ENCODE peak calls at places on chromosomes 5 and 9, in four cellular contexts. A is thoracic aorta, E is Caco-2, P is fibroblast of the aortic adventitia. L is an unnamed sample.

GRCh38 chr5:126376443-126376842 is 46.8 kb upstream of the GRAMD2B start:
- DNase-seq in A (no peak), E (no peak), P (peak; percentile 36), L (no peak)

GRCh38 chr9:87336914-87337333 is 160.7 kb upstream of the DAPK1 start:
- DNase-seq in A (no peak), E (peak; percentile 48), P (peak; percentile 92), L (peak; percentile 83)

GRCh38 chr5:122332589-122333555 is 20.8 kb downstream of the SNCAIP start:
- DNase-seq in A (no peak), E (peak; percentile 69), P (no peak), L (no peak)

GRCh38 chr5:170067152-170067551 is 38.5 kb upstream of the FOXI1 start:
- DNase-seq in A (no peak), E (no peak), P (no peak), L (no peak)

GRCh38 chr5:123845356-123846100 is 333.6 kb downstream of the CSNK1G3 start:
- DNase-seq in A (no peak), E (no peak), P (no peak), L (no peak)

GRCh38 chr9:136003356-136004218 is 42.4 kb upstream of the UBAC1 start:
- DNase-seq in A (no peak), E (no peak), P (no peak), L (no peak)

GRCh38 chr9:117783828-117784227 is 79.6 kb downstream of the TLR4 start:
- DNase-seq in A (no peak), E (no peak), P (no peak), L (peak; percentile 10)

GRCh38 chr9:2785060-2785459 is 58.8 kb downstream of the PUM3 start:
- DNase-seq in A (no peak), E (no peak), P (peak; percentile 27), L (no peak)

GRCh38 chr5:1818784-1819183 is 17.6 kb downstream of the NDUFS6 start:
- DNase-seq in A (no peak), E (no peak), P (no peak), L (no peak)

GRCh38 chr5:172616730-172617129 is 24.3 kb upstream of the NEURL1B start:
- DNase-seq in A (no peak), E (no peak), P (peak; percentile 34), L (no peak)

GRCh38 chr5:50325237-50325832 is 115.8 kb downstream of the EMB start:
- DNase-seq in A (no peak), E (no peak), P (peak; percentile 59), L (no peak)

DNA sequence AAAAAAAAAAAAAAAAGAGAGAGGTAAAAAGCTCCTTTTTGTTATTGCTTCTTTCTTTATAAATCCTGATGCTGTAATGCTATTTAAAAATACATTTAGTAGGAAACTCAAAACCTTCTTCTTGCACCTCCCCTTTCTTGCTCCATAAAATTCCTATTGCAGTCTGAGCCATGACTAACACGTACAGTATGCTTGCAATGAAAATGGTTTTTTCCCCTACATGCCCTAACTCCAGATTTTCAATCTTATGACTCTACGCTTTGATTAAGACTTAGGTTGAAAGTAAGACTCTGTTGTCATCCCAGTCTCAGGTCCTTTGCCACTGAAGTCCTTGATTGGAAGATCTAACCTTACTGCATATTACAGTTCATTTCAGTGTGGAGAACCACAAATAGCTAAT is 23.9 kb downstream of the FGF10 start:
- DNase-seq in A (no peak), E (no peak), P (peak; percentile 7), L (peak; percentile 1)
- TF ChIP-seq CTCF in A (no peak), E (no peak), P (no peak), L (no peak)

GRCh38 chr5:31187591-31187990 is 5.9 kb upstream of the CDH6 start:
- DNase-seq in A (no peak), E (no peak), P (no peak), L (no peak)
- H3K4me3 ChIP-seq in A (no peak overlapping the region), E (no peak overlapping the region), P (no peak overlapping the region), L (no peak overlapping the region)

GRCh38 chr9:112757300-112757883 is 6.8 kb downstream of the SNX30 start:
- DNase-seq in A (no peak), E (no peak), P (peak; percentile 46), L (no peak)

GRCh38 chr9:112762726-112763518 is 12.4 kb downstream of the SNX30 start:
- DNase-seq in A (no peak), E (no peak), P (no peak), L (no peak)

GRCh38 chr9:112757940-112758339 is 7.4 kb downstream of the SNX30 start:
- DNase-seq in A (no peak), E (no peak), P (no peak), L (no peak)

GRCh38 chr9:112761912-112762651 is 11.5 kb downstream of the SNX30 start:
- DNase-seq in A (no peak), E (no peak), P (no peak), L (no peak)

GRCh38 chr9:112760821-112761220 is 10.3 kb downstream of the SNX30 start:
- DNase-seq in A (no peak), E (no peak), P (no peak), L (no peak)
- TF ChIP-seq CTCF in A (no peak), E (no peak), P (no peak), L (no peak)

GRCh38 chr9:116152941-116153764 is 438 bp upstream of the PAPPA start:
- DNase-seq in A (no peak), E (no peak), P (peak; percentile 86), L (no peak)
- H3K4me3 ChIP-seq in A (peak overlapping the region; percentile 74), E (no peak overlapping the region), P (peak overlapping the region; percentile 89), L (peak overlapping the region; percentile 58)

DNA sequence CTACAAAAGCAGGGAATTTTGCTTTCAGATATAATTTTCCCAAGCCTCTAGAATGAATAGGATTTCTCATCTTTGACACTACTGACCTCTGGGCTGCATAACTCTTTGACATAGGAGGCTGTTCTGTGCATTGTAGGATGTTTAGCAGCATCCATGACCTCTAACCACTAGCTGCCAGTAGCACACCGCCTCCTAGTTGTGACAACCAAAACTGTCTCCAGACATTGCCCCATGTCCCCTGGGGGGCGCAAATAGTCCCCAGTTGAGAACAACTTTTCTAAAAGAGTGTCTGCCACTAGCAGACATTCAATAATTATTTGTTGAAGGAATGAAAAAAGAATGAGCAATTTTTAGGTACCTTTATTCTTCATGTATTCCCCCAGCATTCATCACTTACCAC is 51.8 kb downstream of the POU4F3 start:
- DNase-seq in A (no peak), E (no peak), P (no peak), L (no peak)
- TF ChIP-seq CTCF in A (no peak), E (peak; percentile 28), P (no peak), L (peak; percentile 45)

GRCh38 chr9:127768666-127769065 is 9.8 kb downstream of the SH2D3C start:
- DNase-seq in A (no peak), E (no peak), P (no peak), L (no peak)

GRCh38 chr9:127770905-127771569 is 7.4 kb downstream of the SH2D3C start:
- DNase-seq in A (peak; percentile 96), E (peak; percentile 99), P (peak; percentile 92), L (peak; percentile 62)

GRCh38 chr9:127771570-127772189 is 6.8 kb downstream of the SH2D3C start:
- DNase-seq in A (no peak), E (no peak), P (no peak), L (no peak)

GRCh38 chr9:127769101-127769500 is 9.4 kb downstream of the SH2D3C start:
- DNase-seq in A (no peak), E (no peak), P (no peak), L (no peak)

DNA sequence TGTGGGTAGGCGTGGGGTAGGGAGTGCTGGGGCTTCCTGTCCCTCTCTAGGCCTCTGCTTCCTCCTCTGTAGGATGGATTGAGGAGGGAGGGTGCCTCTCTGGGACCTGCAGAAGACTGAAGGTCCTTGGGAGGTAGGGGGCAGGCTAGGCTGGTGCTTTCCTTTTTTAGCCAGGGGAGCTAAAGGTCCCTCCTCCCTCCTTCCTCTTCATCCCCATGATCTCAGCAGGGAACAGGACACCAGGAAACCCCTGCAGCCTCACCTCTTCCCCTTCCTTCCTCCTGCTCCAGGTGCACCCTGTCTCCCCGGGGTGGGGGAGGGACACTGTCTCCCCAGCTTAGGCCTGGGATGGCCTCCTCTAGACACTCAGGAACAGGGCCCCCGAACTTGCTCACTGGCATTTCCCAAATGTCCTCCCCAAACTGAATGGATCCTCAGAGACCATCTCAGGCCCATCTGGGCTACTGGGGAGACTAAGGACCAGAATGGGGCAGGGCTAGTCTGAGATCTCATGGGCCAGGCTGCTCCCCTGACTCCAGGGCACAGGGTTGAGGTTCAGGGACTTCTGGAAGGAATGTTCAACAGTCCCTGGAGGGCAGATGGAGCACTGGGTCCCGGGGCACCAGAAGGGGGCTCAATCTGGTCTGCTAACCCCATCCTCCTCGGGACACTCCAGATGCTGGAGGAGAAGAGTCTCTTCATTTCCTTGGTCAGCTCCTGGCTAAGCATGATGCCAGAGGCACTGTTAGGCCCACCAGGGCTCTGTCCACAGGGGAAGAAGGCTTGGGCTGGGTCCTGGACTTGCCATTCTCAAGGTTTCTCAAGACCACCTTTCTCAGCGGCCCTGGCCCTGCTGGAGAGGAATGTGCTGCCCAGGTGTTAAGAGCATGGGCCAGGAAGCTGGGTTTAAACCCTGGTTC is 8.2 kb downstream of the SH2D3C start:
- DNase-seq in A (no peak), E (no peak), P (no peak), L (no peak)
- H3K4me3 ChIP-seq in A (peak overlapping the region; percentile 76), E (peak overlapping the region; percentile 48), P (no peak overlapping the region), L (no peak overlapping the region)

DNA sequence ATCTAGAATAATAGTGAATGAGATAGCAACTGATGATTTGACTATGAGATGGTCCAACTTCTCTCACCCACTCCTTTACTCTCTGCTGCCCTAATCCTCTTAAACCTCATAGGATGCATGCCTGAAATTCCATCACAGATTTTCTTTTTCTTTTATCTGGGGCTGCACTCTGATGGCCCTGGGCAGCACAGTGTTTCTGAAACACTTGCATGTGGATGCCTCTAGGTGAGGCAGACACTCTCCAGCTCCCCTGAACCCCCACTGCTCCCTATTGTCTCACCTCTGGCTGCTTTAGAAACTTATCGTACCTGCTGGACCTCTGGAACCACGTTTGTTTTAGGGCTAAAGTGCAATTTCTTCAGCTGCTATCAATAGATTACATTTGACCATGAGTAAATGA is 67.5 kb downstream of the HTR4 start:
- DNase-seq in A (no peak), E (no peak), P (no peak), L (no peak)
- TF ChIP-seq CTCF in A (no peak), E (no peak), P (no peak), L (no peak)

GRCh38 chr5:52789378-52789777 is 1.7 kb downstream of the ITGA1 start:
- DNase-seq in A (no peak), E (no peak), P (no peak), L (no peak)
- H3K4me3 ChIP-seq in A (peak overlapping the region; percentile 87), E (peak overlapping the region; percentile 62), P (no peak overlapping the region), L (peak overlapping the region; percentile 63)

GRCh38 chr9:99299214-99300102 is 77.4 kb downstream of the SEC61B start:
- DNase-seq in A (no peak), E (no peak), P (peak; percentile 70), L (peak; percentile 75)
- TF ChIP-seq CTCF in A (no peak), E (no peak), P (peak; percentile 19), L (peak; percentile 48)

DNA sequence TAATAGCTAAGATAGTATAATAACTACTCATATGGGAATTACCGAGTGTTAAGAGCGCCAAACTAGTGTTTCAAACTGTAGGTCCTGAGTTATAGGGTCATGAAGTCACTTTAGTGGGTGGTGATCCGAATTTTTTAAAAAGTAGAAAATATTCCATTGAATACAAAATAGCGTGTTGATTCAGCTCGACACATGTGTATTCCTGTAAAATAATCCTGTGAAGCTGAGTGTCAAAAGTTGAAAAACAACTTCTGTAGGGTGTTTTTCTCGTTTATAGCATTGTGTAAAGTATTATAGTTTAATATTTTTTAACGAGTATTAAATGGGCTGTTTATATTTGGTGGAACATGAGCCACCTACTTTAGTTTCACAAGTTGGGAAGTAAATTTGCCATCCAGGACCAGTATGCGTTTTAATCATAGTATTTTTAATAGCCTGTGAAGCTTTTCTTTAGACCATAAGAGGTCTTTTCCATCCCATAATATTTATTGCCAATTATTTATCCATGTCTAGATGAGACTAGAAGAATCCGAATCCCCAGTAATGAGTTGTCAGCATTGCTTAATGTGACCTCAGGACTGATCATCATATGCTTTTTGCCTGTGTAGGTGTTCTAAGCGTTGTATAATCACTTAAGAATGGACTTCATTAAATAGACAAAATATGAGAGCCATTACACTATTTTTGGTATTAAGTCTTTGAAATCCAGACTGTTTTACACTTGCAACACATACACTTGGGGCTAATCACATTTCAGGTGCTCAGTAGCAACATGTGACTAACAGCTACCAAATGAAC is 84.1 kb downstream of the PTPDC1 start:
- DNase-seq in A (no peak), E (no peak), P (no peak), L (no peak)
- H3K4me3 ChIP-seq in A (peak overlapping the region; percentile 93), E (peak overlapping the region; percentile 75), P (peak overlapping the region; percentile 89), L (peak overlapping the region; percentile 57)